ENCODE peak calls at places on chromosomes 5 and 9, in six cellular contexts. O is vagina; N is body of pancreas; U is K562; I is CD8-positive, alpha-beta T cell; Z is psoas muscle. F is an unnamed sample. For H3K4me1, the result is how much of the 10 kb centered on the place peaks cover.

GRCh38 chr9:31839273-31839672 is 545.2 kb upstream of the ACO1 start:
- DNase-seq in N (no peak), U (no peak), I (no peak), O (no peak), Z (no peak), F (no peak)

GRCh38 chr5:54924487-54924886 is 60.9 kb downstream of the ESM1 start:
- DNase-seq in I (no peak), N (no peak), Z (no peak), U (no peak), O (no peak), F (no peak)

GRCh38 chr9:108417726-108418125 is 438.1 kb downstream of the ACTL7B start:
- DNase-seq in I (no peak), U (no peak), N (no peak), Z (no peak), O (no peak), F (no peak)

GRCh38 chr5:86463339-86463738 is 154.4 kb upstream of the COX7C start:
- DNase-seq in Z (no peak), I (no peak), U (peak), O (no peak), N (no peak), F (no peak)

GRCh38 chr5:4387295-4387694 is 752.8 kb upstream of the ADAMTS16 start:
- DNase-seq in U (no peak), Z (no peak), N (peak), O (no peak), I (no peak), F (no peak)

GRCh38 chr5:125913200-125913599 is 510.0 kb upstream of the GRAMD2B start:
- DNase-seq in N (no peak), O (no peak), U (no peak), I (no peak), Z (no peak), F (no peak)

GRCh38 chr9:125509476-125509875 is 197.5 kb downstream of the MAPKAP1 start:
- DNase-seq in I (no peak), U (no peak), N (no peak), Z (no peak), O (no peak), F (no peak)

GRCh38 chr5:75012748-75013147 is 39.6 kb downstream of the GCNT4 start:
- DNase-seq in N (no peak), U (no peak), I (no peak), O (no peak), Z (no peak), F (no peak)

GRCh38 chr9:37564114-37564513 is 12.1 kb downstream of the FBXO10 start:
- DNase-seq in Z (no peak), I (no peak), N (no peak), U (peak), O (no peak), F (no peak)

GRCh38 chr5:136811086-136811485 is 445.7 kb upstream of the TRPC7 start:
- DNase-seq in I (no peak), Z (no peak), U (no peak), N (no peak), O (no peak), F (no peak)

GRCh38 chr9:92030367-92030766 is 80.3 kb upstream of the ROR2 start:
- DNase-seq in N (no peak), Z (no peak), U (no peak), I (no peak), O (no peak), F (no peak)

GRCh38 chr5:31023105-31023504 is 170.4 kb upstream of the CDH6 start:
- DNase-seq in N (no peak), U (no peak), I (no peak), O (no peak), Z (no peak), F (no peak)

GRCh38 chr9:129276486-129277260 is 98.6 kb upstream of the IER5L start:
- DNase-seq in U (no peak), N (no peak), I (no peak), Z (no peak), O (no peak), F (no peak)

GRCh38 chr9:19999491-20000057 is 210.7 kb upstream of the SLC24A2 start:
- DNase-seq in U (no peak), N (no peak), I (no peak), Z (no peak), O (no peak), F (no peak)

GRCh38 chr9:133571491-133571890 is 37.0 kb downstream of the ADAMTSL2 start:
- DNase-seq in N (no peak), I (no peak), U (no peak), O (no peak), Z (no peak), F (no peak)

GRCh38 chr5:362189-362588 is 40.7 kb downstream of the AHRR start:
- DNase-seq in U (no peak), N (no peak), Z (no peak), O (peak), I (no peak), F (no peak)

GRCh38 chr5:102561894-102562760 is 63.3 kb upstream of the SLCO6A1 start:
- DNase-seq in U (peak), Z (no peak), N (no peak), I (no peak), O (no peak), F (no peak)

GRCh38 chr9:109861499-109861898 is 81.5 kb downstream of the PALM2AKAP2 start:
- DNase-seq in U (no peak), O (no peak), I (no peak), N (no peak), Z (no peak), F (no peak)

GRCh38 chr5:169183581-169183980 is 117.4 kb downstream of the SLIT3 start:
- DNase-seq in Z (no peak), U (no peak), N (no peak), I (no peak), O (no peak), F (no peak)

GRCh38 chr5:150656191-150657132 is 4.6 kb upstream of the MYOZ3 start:
- DNase-seq in U (peak), Z (peak), I (peak), O (no peak), N (peak), F (peak)

GRCh38 chr5:172793577-172794488 is 22.8 kb upstream of the DUSP1 start:
- DNase-seq in N (peak), O (no peak), Z (no peak), U (peak), I (no peak), F (no peak)

GRCh38 chr9:129863059-129863690 is 27.9 kb downstream of the USP20 start:
- DNase-seq in I (peak), O (no peak), U (peak), Z (no peak), N (peak), F (no peak)

GRCh38 chr5:137310051-137310730 is 188.9 kb downstream of the SPOCK1 start:
- DNase-seq in U (no peak), Z (no peak), I (no peak), O (no peak), N (no peak), F (no peak)

GRCh38 chr5:139061856-139062255 is 136.3 kb downstream of the SIL1 start:
- DNase-seq in I (no peak), U (no peak), O (no peak), N (no peak), Z (no peak), F (no peak)

GRCh38 chr5:109479260-109479860 is 69.6 kb upstream of the PJA2 start:
- DNase-seq in I (no peak), U (no peak), Z (no peak), O (no peak), N (no peak), F (no peak)

GRCh38 chr9:135488013-135488330 is 8.4 kb downstream of the PPP1R26 start:
- DNase-seq in Z (no peak), U (no peak), O (no peak), I (no peak), N (no peak), F (no peak)

GRCh38 chr9:93654351-93654961 is 78.1 kb downstream of the PHF2 start:
- DNase-seq in I (no peak), Z (no peak), N (no peak), U (no peak), O (no peak), F (peak)

GRCh38 chr9:115058684-115059315 is 59.2 kb downstream of the TNC start:
- DNase-seq in Z (no peak), U (no peak), N (no peak), I (no peak), O (no peak), F (no peak)

GRCh38 chr9:106648799-106649198 is 214.2 kb upstream of the ZNF462 start:
- DNase-seq in O (no peak), N (no peak), I (no peak), Z (no peak), U (no peak), F (no peak)

GRCh38 chr9:76652894-76653293 is 111.3 kb upstream of the PCA3 start:
- DNase-seq in I (no peak), N (peak), U (no peak), Z (no peak), O (no peak), F (no peak)

GRCh38 chr5:148482697-148483462 is 99.1 kb downstream of the FBXO38 start:
- DNase-seq in I (peak), N (peak), Z (peak), U (peak), O (no peak), F (peak)

GRCh38 chr9:116543731-116544400 is 143.2 kb upstream of the TRIM32 start:
- DNase-seq in U (no peak), Z (peak), O (no peak), N (peak), I (no peak), F (peak)

GRCh38 chr9:68780735-68781134 is 75.7 kb downstream of the PIP5K1B start:
- DNase-seq in Z (no peak), N (peak), I (no peak), O (no peak), U (peak), F (no peak)

GRCh38 chr9:100602302-100602930 is 24.5 kb downstream of the CAVIN4 start:
- DNase-seq in I (no peak), U (peak), Z (no peak), N (peak), O (no peak), F (no peak)

GRCh38 chr5:43661102-43661501 is 58.1 kb downstream of the NNT start:
- DNase-seq in Z (no peak), O (no peak), N (peak), U (peak), I (no peak), F (no peak)

GRCh38 chr5:34550977-34551376 is 105.2 kb upstream of the RAI14 start:
- DNase-seq in I (no peak), Z (no peak), O (no peak), U (no peak), N (no peak), F (no peak)

GRCh38 chr5:21862986-21863385 is 990.2 kb downstream of the CDH12 start:
- DNase-seq in O (no peak), I (no peak), U (no peak), Z (no peak), N (no peak), F (no peak)

GRCh38 chr5:117803533-117803932 is 1184.8 kb downstream of the DTWD2 start:
- DNase-seq in Z (no peak), I (no peak), O (no peak), N (no peak), U (no peak), F (no peak)

GRCh38 chr9:136294437-136294836 is 9.5 kb downstream of the CCDC187 start:
- DNase-seq in Z (no peak), O (no peak), I (no peak), N (no peak), U (no peak), F (no peak)

DNA sequence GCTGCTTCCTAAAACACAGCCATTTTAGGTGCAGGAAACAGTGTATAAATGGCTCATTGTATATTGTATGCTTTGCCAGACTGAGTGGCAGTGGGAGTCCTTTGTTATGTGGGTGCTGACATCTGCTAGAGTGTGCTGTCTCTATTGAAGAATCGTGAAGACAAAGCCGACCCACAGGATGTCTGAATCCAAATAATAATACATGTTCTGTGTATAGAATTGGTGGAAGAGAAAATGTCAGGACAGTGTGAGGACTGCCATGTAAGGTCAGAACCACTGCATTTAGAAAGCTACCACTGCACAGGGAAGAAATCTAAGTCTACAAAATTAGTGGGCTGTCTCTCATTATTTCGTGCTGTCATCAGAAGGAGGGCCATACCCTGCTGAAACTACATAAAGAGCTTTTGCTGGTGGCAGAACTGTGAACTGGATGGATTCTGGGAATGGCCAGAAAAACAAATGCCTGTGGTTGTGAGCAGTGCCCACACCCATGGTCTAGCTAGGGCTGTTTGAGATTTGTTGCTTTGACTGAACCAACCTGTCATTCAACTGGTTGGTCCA is 2.5 kb downstream of the IL7R start:
- DNase-seq in N (no peak), O (no peak), I (peak), Z (no peak), U (no peak), F (no peak)
- H3K4me1 ChIP-seq in N (under half), O (under half), I (half or more), Z (under half), U (under half), F (under half)

DNA sequence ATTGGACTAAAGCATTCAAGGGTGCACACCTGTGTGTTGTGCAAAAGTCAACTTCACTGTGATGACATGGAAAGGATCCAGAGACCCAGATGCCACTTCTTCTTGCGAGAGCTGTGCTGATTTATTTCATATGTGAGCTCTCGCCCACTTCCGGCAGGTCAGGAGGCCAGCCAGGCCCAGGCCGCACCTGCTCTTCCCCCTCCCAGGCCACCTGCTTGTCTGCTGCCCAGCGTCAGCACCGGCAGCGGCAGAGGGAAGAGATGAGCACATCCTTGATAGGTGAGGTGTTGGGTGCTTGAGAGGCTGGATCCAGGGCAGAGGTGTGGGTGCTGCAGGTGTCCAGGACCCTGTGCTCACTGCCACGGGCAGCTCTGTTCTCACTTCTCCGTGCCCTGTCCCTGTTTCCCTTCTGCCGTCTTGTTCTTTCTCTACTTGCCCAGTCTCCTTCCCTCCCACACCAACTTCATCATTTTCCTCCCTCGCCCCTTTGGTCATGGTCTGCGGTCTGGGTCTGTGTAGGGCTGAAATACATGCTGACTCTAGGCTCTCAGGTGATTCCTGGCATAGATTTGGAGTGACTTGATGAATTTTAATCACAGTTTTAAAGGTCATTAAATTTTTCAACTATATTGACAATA is 242.8 kb downstream of the FANCC start:
- DNase-seq in Z (no peak), U (no peak), N (peak), O (no peak), I (no peak), F (no peak)
- H3K4me1 ChIP-seq in Z (half or more), U (under half), N (half or more), O (half or more), I (under half), F (half or more)

DNA sequence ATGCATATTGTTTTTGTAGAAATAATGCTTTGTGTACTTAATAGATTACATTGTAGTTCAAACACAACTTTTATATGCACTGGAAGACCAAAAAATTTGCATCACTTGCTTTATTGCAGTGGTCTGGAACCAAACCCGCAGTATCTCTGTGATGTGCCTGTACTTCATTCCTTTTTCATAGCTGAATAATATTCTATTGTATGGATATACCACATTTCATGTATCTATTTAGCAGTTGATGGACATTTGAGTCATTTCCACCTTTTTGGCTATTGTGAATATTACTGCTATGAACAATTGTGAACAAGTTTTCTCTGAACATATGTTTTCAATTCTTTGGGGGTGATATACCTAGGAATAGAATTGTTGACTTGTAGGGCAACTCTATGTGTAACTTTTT is 40.1 kb downstream of the ITGA1 start:
- DNase-seq in Z (no peak), O (no peak), U (no peak), I (no peak), N (no peak), F (no peak)
- H3K4me1 ChIP-seq in Z (under half), O (under half), U (under half), I (under half), N (under half), F (under half)

GRCh38 chr9:127930298-127931091 is at the start of gene PIP5KL1:
- DNase-seq in N (peak), Z (peak), O (no peak), I (peak), U (peak), F (peak)
- H3K4me1 ChIP-seq in N (under half), Z (under half), O (under half), I (under half), U (half or more), F (under half)